ENCODE peak calls at places on chromosomes 7 and 10, in seven cellular contexts. G is OCI-LY7; H is tibial nerve; Q is endothelial cell of umbilical vein; B is CD8-positive, alpha-beta memory T cell; O is RWPE2; P is cardiac muscle cell. S is an unnamed sample.

GRCh38 chr7:89549768-89550167 is 604.5 kb upstream of the STEAP1 start:
- DNase-seq in H (no peak), P (no peak), G (no peak), Q (no peak), B (no peak), O (no peak), S (no peak)

GRCh38 chr7:105691029-105691691 is 109.9 kb upstream of the EFCAB10 start:
- DNase-seq in P (peak; percentile 42), B (peak; percentile 68), Q (peak; percentile 89), H (no peak), O (no peak), G (no peak), S (peak; percentile 44)

GRCh38 chr7:4880218-4880617 is 3.3 kb downstream of the RADIL start:
- DNase-seq in G (no peak), P (no peak), H (no peak), B (no peak), Q (no peak), O (peak; percentile 27), S (peak; percentile 32)

GRCh38 chr10:76492026-76492425 is 1060.6 kb downstream of the LRMDA start:
- DNase-seq in G (no peak), Q (peak; percentile 71), B (no peak), P (peak; percentile 89), H (no peak), O (no peak), S (peak; percentile 98)

GRCh38 chr10:48509974-48510692 is 94.7 kb downstream of the ARHGAP22 start:
- DNase-seq in H (no peak), P (peak; percentile 50), G (peak; percentile 25), Q (peak; percentile 32), O (no peak), B (no peak), S (no peak)

GRCh38 chr10:114400091-114400490 is 4.2 kb downstream of the AFAP1L2 start:
- DNase-seq in H (no peak), G (no peak), O (no peak), P (no peak), Q (no peak), B (no peak), S (no peak)

GRCh38 chr10:7121154-7121797 is 289.6 kb downstream of the SFMBT2 start:
- DNase-seq in H (no peak), G (peak; percentile 78), B (peak; percentile 76), O (no peak), P (peak; percentile 51), Q (peak; percentile 25), S (peak; percentile 4)

GRCh38 chr10:87656431-87657072 is 3.1 kb upstream of the PAPSS2 start:
- DNase-seq in G (peak; percentile 72), B (peak; percentile 48), P (peak; percentile 70), H (no peak), Q (peak; percentile 78), O (no peak), S (peak; percentile 70)

GRCh38 chr10:6578221-6579192 is 1.6 kb downstream of the PRKCQ start:
- DNase-seq in P (no peak), O (no peak), Q (no peak), G (peak; percentile 62), H (no peak), B (no peak), S (no peak)

GRCh38 chr10:79250259-79250658 is 97.0 kb upstream of the PPIF start:
- DNase-seq in O (no peak), B (no peak), P (no peak), G (peak; percentile 66), H (no peak), Q (no peak), S (no peak)

GRCh38 chr7:117010375-117011133 is 57.3 kb downstream of the ST7 start:
- DNase-seq in P (no peak), B (no peak), O (no peak), Q (no peak), G (no peak), H (no peak), S (peak; percentile 46)

GRCh38 chr7:91064938-91065337 is 199.3 kb upstream of the FZD1 start:
- DNase-seq in Q (no peak), G (no peak), P (no peak), B (no peak), O (no peak), H (no peak), S (no peak)

GRCh38 chr10:101263146-101263837 is 34.0 kb upstream of the LBX1 start:
- DNase-seq in P (no peak), H (no peak), G (no peak), B (no peak), Q (no peak), O (no peak), S (no peak)

GRCh38 chr10:15416034-15416433 is 44.9 kb upstream of the FAM171A1 start:
- DNase-seq in H (no peak), B (no peak), O (no peak), G (no peak), P (no peak), Q (no peak), S (no peak)

GRCh38 chr7:27190284-27190748 is 5.3 kb upstream of the HOXA11 start:
- DNase-seq in B (no peak), O (peak; percentile 15), G (no peak), Q (no peak), P (no peak), H (no peak), S (no peak)

GRCh38 chr7:27187158-27187701 is 2.2 kb upstream of the HOXA11 start:
- DNase-seq in P (no peak), Q (peak; percentile 65), B (no peak), O (no peak), H (no peak), G (no peak), S (no peak)

GRCh38 chr7:27187702-27188665 is 3.0 kb upstream of the HOXA11 start:
- DNase-seq in Q (no peak), H (peak; percentile 13), P (no peak), O (peak; percentile 60), B (peak; percentile 33), G (no peak), S (no peak)

GRCh38 chr7:27189560-27190283 is 4.7 kb upstream of the HOXA11 start:
- DNase-seq in Q (no peak), G (no peak), B (peak; percentile 45), O (peak; percentile 9), P (no peak), H (no peak), S (no peak)

GRCh38 chr7:27188666-27189559 is 3.9 kb upstream of the HOXA11 start:
- DNase-seq in O (peak; percentile 71), G (no peak), H (peak; percentile 31), P (peak; percentile 30), B (peak; percentile 56), Q (peak; percentile 81), S (peak; percentile 28)
- H3K4me3 ChIP-seq in O (peak overlapping the region; percentile 49), G (no peak overlapping the region), H (peak overlapping the region; percentile 15), P (peak overlapping the region; percentile 10), B (peak overlapping the region; percentile 52), Q (peak overlapping the region; percentile 44), S (no peak overlapping the region)

GRCh38 chr7:128270799-128271411 is 29.8 kb downstream of the LEP start:
- DNase-seq in B (no peak), H (no peak), P (peak; percentile 43), O (no peak), G (no peak), Q (no peak), S (no peak)
- H3K4me3 ChIP-seq in B (no peak overlapping the region), H (no peak overlapping the region), P (no peak overlapping the region), O (no peak overlapping the region), G (no peak overlapping the region), Q (no peak overlapping the region), S (no peak overlapping the region)

DNA sequence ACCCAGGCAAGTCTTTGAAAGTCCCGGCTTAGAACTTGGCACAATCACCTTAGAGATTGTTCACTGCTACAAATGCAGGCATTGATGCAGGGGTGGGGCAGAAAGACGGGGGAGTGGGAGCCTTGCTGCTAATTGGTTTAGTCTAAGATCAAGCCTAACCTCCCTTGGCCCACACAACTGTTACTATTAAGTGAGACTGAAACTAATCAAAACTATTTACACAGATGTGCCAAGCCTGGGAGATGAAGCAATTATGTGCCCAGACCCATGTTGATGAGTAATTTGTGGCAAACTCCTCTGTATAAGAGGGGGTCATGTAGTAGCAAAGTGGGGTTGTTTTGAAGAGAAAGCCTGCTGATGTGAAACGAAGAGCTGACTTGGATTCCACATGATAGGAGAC is 178.2 kb upstream of the ITGB1 start:
- DNase-seq in H (no peak), P (peak; percentile 57), Q (no peak), O (no peak), B (no peak), G (no peak), S (no peak)
- H3K4me3 ChIP-seq in H (no peak overlapping the region), P (no peak overlapping the region), Q (no peak overlapping the region), O (no peak overlapping the region), B (no peak overlapping the region), G (no peak overlapping the region), S (no peak overlapping the region)

GRCh38 chr10:33330543-33331019 is 3.9 kb downstream of the NRP1 start:
- DNase-seq in H (peak; percentile 78), G (peak; percentile 67), P (peak; percentile 90), B (peak; percentile 72), O (no peak), Q (peak; percentile 92), S (peak; percentile 94)
- H3K4me3 ChIP-seq in H (peak overlapping the region; percentile 19), G (no peak overlapping the region), P (peak overlapping the region; percentile 95), B (no peak overlapping the region), O (peak overlapping the region; percentile 71), Q (peak overlapping the region; percentile 90), S (peak overlapping the region; percentile 96)

GRCh38 chr10:35611750-35612149 is 6.6 kb downstream of the GJD4 start:
- DNase-seq in P (no peak), O (no peak), H (no peak), Q (no peak), B (no peak), G (no peak), S (no peak)

GRCh38 chr10:35605191-35605590 is at the start of gene GJD4:
- DNase-seq in Q (no peak), G (no peak), B (no peak), O (no peak), P (no peak), H (no peak), S (no peak)

GRCh38 chr10:35606423-35606822 is 1.3 kb downstream of the GJD4 start:
- DNase-seq in B (no peak), G (no peak), H (no peak), P (peak; percentile 11), O (no peak), Q (no peak), S (peak; percentile 59)

GRCh38 chr10:35607475-35608316 is 2.6 kb downstream of the GJD4 start:
- DNase-seq in Q (no peak), G (no peak), H (no peak), O (no peak), B (no peak), P (peak; percentile 34), S (peak; percentile 10)

GRCh38 chr10:35608317-35608672 is 3.2 kb downstream of the GJD4 start:
- DNase-seq in B (no peak), G (no peak), Q (no peak), P (no peak), H (no peak), O (no peak), S (no peak)
- H3K4me3 ChIP-seq in B (no peak overlapping the region), G (no peak overlapping the region), Q (peak overlapping the region; percentile 32), P (no peak overlapping the region), H (peak overlapping the region; percentile 48), O (peak overlapping the region; percentile 30), S (no peak overlapping the region)

S was measured in fibroblast of the aortic adventitia.